ENCODE peak calls at places on chromosomes 1 and 21, in eight cellular contexts. L, I, H, N, U, W, A and Y are unnamed samples.

GRCh38 chr1:196409586-196409985 is 198.7 kb downstream of the KCNT2 start:
- DNase-seq in N (no peak), A (no peak), L (no peak), I (no peak), U (no peak), H (no peak), W (no peak), Y (no peak)

GRCh38 chr21:16079830-16080229 is 350.0 kb downstream of the USP25 start:
- DNase-seq in L (no peak), N (peak; percentile 20), I (no peak), A (no peak), U (no peak), W (no peak), H (no peak), Y (no peak)

GRCh38 chr1:168834225-168834872 is 105.3 kb upstream of the DPT start:
- DNase-seq in A (no peak), I (no peak), H (no peak), L (no peak), W (no peak), N (peak; percentile 17), U (no peak), Y (no peak)

GRCh38 chr1:233473549-233474204 is 140.2 kb upstream of the KCNK1 start:
- DNase-seq in I (no peak), L (no peak), U (no peak), H (no peak), W (no peak), A (no peak), N (no peak), Y (no peak)

GRCh38 chr1:25526753-25527152 is 16.7 kb upstream of the LDLRAP1 start:
- DNase-seq in I (no peak), U (no peak), N (no peak), A (no peak), L (no peak), W (no peak), H (no peak), Y (no peak)

GRCh38 chr1:204829133-204829532 is 41.5 kb upstream of the NFASC start:
- DNase-seq in H (no peak), U (no peak), L (no peak), N (no peak), A (no peak), I (no peak), W (no peak), Y (no peak)

GRCh38 chr1:54464477-54465146 is 58.4 kb upstream of the SSBP3 start:
- DNase-seq in L (no peak), N (no peak), W (peak; percentile 62), A (no peak), H (no peak), I (no peak), U (peak; percentile 75), Y (no peak)

GRCh38 chr1:36095760-36096405 is 7.2 kb downstream of the ADPRS start:
- DNase-seq in U (no peak), H (no peak), I (no peak), A (no peak), W (no peak), N (no peak), L (no peak), Y (no peak)

GRCh38 chr1:232172556-232172955 is 457.4 kb downstream of the SIPA1L2 start:
- DNase-seq in L (no peak), I (no peak), W (no peak), N (no peak), U (no peak), H (no peak), A (no peak), Y (no peak)

GRCh38 chr1:204377800-204378608 is 18.3 kb upstream of the PLEKHA6 start:
- DNase-seq in I (peak; percentile 80), H (no peak), A (no peak), N (peak; percentile 28), W (no peak), L (no peak), U (no peak), Y (no peak)

GRCh38 chr1:16393255-16394177 is 26.5 kb downstream of the SZRD1 start:
- DNase-seq in L (no peak), A (no peak), N (no peak), U (no peak), W (peak; percentile 64), H (no peak), I (no peak), Y (no peak)

GRCh38 chr1:233336554-233337442 is 9.3 kb downstream of the MAP3K21 start:
- DNase-seq in U (no peak), W (no peak), I (no peak), N (no peak), H (no peak), L (no peak), A (no peak), Y (no peak)

GRCh38 chr1:153688736-153689328 is 10.3 kb downstream of the NPR1 start:
- DNase-seq in W (no peak), A (no peak), L (peak; percentile 30), H (no peak), N (no peak), U (no peak), I (no peak), Y (no peak)

GRCh38 chr21:45517249-45518065 is 24.8 kb downstream of the SLC19A1 start:
- DNase-seq in H (no peak), L (peak; percentile 51), W (peak; percentile 41), A (no peak), U (no peak), N (no peak), I (no peak), Y (no peak)

DNA sequence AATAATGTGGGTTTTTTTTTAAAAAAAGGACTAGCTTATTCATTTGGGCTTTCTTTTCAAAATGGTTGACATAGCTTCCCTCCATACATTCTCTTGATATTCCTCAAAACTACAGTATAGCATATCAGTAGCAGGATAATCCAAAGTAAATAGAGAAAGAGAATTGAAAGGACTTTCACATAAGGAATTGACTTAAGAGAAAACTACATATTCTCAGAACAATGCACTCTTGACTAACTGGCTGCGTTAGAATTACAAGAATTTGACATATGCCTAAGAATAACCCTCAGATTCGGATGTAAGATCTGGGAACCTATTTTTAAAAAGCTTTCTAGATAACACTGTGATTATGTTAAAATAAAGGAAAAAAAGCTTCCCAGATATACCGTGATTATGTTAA is 3.1 kb downstream of the PRKAB2 start:
- DNase-seq in L (no peak), U (no peak), I (no peak), A (no peak), W (no peak), N (no peak), H (no peak), Y (peak; percentile 58)
- H3K4me3 ChIP-seq in L (no peak overlapping the region), U (peak overlapping the region; percentile 87), I (no peak overlapping the region), A (no peak overlapping the region), W (no peak overlapping the region), N (no peak overlapping the region), H (no peak overlapping the region), Y (no peak overlapping the region)

DNA sequence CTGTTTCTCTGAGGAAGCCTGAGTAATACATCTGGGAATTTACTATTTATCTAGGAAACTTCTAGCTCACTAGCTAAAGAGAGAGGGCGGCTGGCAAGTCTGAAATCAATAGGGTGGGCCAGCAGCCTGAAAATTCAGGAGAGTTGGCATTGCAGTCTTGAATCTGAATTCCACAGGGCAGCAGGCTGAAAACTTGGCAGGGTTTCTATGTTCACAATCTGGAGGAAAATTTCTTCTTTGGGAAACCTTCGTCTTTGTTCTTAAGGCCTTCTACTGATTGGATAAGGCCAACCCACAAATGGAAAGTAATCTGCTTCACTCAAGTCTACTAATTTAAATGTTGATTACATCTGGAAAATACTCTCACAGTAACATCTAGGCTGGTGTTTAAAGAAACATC is 101.0 kb upstream of the COG2 start:
- DNase-seq in U (no peak), H (no peak), A (no peak), L (no peak), N (no peak), W (no peak), I (no peak), Y (no peak)
- H3K9me3 ChIP-seq in U (no peaks in the 10 kb centered on the region), H (no peaks in the 10 kb centered on the region), A (no peaks in the 10 kb centered on the region), L (no peaks in the 10 kb centered on the region), N (no peaks in the 10 kb centered on the region), W (peaks cover 4% of the 10 kb centered on the region), I (no peaks in the 10 kb centered on the region), Y (no peaks in the 10 kb centered on the region)

GRCh38 chr21:32412998-32413504 is 545 bp downstream of the EVA1C start:
- DNase-seq in I (peak; percentile 86), N (no peak), U (no peak), L (peak; percentile 72), W (peak; percentile 63), A (peak; percentile 68), H (peak; percentile 71), Y (no peak)
- H3K4me3 ChIP-seq in I (peak overlapping the region; percentile 75), N (peak overlapping the region; percentile 68), U (no peak overlapping the region), L (peak overlapping the region; percentile 76), W (peak overlapping the region; percentile 84), A (peak overlapping the region; percentile 73), H (peak overlapping the region; percentile 82), Y (peak overlapping the region; percentile 74)

DNA sequence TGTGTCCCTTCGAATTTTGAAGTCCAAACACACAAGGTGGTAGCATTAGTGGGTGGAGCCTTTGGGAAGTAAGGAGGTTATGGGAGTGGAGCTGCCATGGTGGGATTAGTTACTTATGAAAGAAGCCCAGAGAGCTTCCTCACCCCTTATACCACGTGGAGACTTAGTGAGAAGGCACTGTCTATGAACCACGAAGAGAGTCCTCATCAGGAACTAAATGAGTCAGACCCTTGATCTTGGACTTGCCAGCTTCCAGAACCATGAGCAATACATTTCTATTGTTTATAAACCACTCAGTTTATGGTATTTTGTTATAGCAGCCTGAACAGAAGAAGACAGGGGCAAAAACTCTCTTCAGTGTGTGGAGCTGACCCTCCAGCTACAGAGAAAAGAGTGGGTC is 259.3 kb upstream of the AJAP1 start:
- DNase-seq in U (no peak), L (no peak), A (no peak), W (no peak), I (no peak), H (no peak), N (no peak), Y (no peak)
- H3K9me3 ChIP-seq in U (peaks cover 6% of the 10 kb centered on the region), L (peaks cover 9% of the 10 kb centered on the region), A (peaks cover 12% of the 10 kb centered on the region), W (peaks cover 2% of the 10 kb centered on the region), I (no peaks in the 10 kb centered on the region), H (peaks cover 6% of the 10 kb centered on the region), N (peaks cover 7% of the 10 kb centered on the region), Y (peaks cover 4% of the 10 kb centered on the region)